ENCODE peak calls at places on chromosomes 1 and 21, in five cellular contexts. U is upper lobe of right lung; D is HS-27A; T is NCI-H1436; F is activated naive CD4-positive, alpha-beta T cell treated with anti-CD3 and anti-CD28 coated beads, Interleukin-2, amount 50 U/mL, for 16 hours. Q is an unnamed sample.

GRCh38 chr1:2866415-2867086 is 65.1 kb upstream of the TTC34 start:
- DNase-seq in U (no peak), D (no peak), T (no peak), F (no peak), Q (no peak)

GRCh38 chr1:229848762-229849677 is 218.0 kb upstream of the GALNT2 start:
- DNase-seq in U (no peak), D (no peak), T (peak), F (no peak), Q (no peak)

GRCh38 chr21:31872452-31873274 is at the start of gene HUNK:
- DNase-seq in U (peak), D (no peak), T (peak), F (no peak), Q (no peak)

GRCh38 chr1:13813398-13814012 is 113.5 kb downstream of the PRDM2 start:
- DNase-seq in U (peak), D (no peak), T (no peak), F (peak), Q (peak)

GRCh38 chr1:223731076-223731770 is 18.9 kb downstream of the CAPN2 start:
- DNase-seq in U (peak), D (no peak), T (no peak), F (no peak), Q (no peak)

GRCh38 chr1:108570128-108570527 is 10.2 kb downstream of the EEIG2 start:
- DNase-seq in U (no peak), D (no peak), T (no peak), F (no peak), Q (no peak)

GRCh38 chr1:187374130-187374529 is 545.4 kb downstream of the PLA2G4A start:
- DNase-seq in U (no peak), D (no peak), T (no peak), F (no peak), Q (no peak)

GRCh38 chr1:45843474-45843905 is 40.1 kb downstream of the MAST2 start:
- DNase-seq in U (no peak), D (no peak), T (no peak), F (no peak), Q (no peak)

GRCh38 chr1:160522136-160522535 is 919 bp downstream of the SLAMF6 start:
- DNase-seq in U (no peak), D (no peak), T (no peak), F (no peak), Q (no peak)

GRCh38 chr21:34340062-34340461 is 23.7 kb upstream of the KCNE2 start:
- DNase-seq in U (no peak), D (no peak), T (no peak), F (no peak), Q (no peak)

GRCh38 chr1:201511925-201512539 is 5.1 kb upstream of the CSRP1 start:
- DNase-seq in U (peak), D (no peak), T (no peak), F (no peak), Q (no peak)

GRCh38 chr21:46667735-46668380 is 32.4 kb downstream of the PRMT2 start:
- DNase-seq in U (no peak), D (peak), T (peak), F (no peak), Q (no peak)

GRCh38 chr1:17599301-17600300 is 60.1 kb downstream of the ARHGEF10L start:
- DNase-seq in U (peak), D (no peak), T (no peak), F (no peak), Q (no peak)

Q was measured in activated effector memory CD4-positive, alpha-beta T cell treated with anti-CD3 and anti-CD28 coated beads, Interleukin-2, amount 50 U/mL, for 16 hours.